ENCODE peak calls at places on chromosomes 6 and 20, in nine cellular contexts. C is right cardiac atrium, N is substantia nigra, B is fibroblast of lung, R is tibial nerve, I is RWPE1, S is spleen, U is uterus, Y is mesendoderm. M is an unnamed sample.

GRCh38 chr6:4573958-4574481 is 202.2 kb upstream of the CDYL start:
- DNase-seq in C (no peak), N (no peak), B (peak), R (no peak), I (no peak), S (no peak), U (no peak), Y (no peak), M (no peak)

GRCh38 chr6:26225848-26226590 is 138.8 kb downstream of the HFE start:
- DNase-seq in C (no peak), N (no peak), B (no peak), R (no peak), I (no peak), S (no peak), U (no peak), Y (no peak), M (no peak)

GRCh38 chr6:44679906-44680698 is 292.6 kb downstream of the CDC5L start:
- DNase-seq in C (no peak), N (no peak), B (no peak), R (no peak), I (no peak), S (no peak), U (no peak), Y (no peak), M (no peak)

GRCh38 chr6:42345696-42346416 is 105.9 kb downstream of the TRERF1 start:
- DNase-seq in C (no peak), N (no peak), B (no peak), R (no peak), I (no peak), S (no peak), U (no peak), Y (no peak), M (peak)

GRCh38 chr20:36483919-36484808 is 57.2 kb upstream of the MYL9 start:
- DNase-seq in C (no peak), N (no peak), B (peak), R (no peak), I (no peak), S (no peak), U (no peak), Y (no peak), M (no peak)

GRCh38 chr6:44452725-44453124 is 65.2 kb downstream of the CDC5L start:
- DNase-seq in C (no peak), N (no peak), B (peak), R (no peak), I (peak), S (no peak), U (no peak), Y (no peak), M (no peak)

GRCh38 chr6:33782561-33782960 is 6.4 kb downstream of the LEMD2 start:
- DNase-seq in C (no peak), N (no peak), B (no peak), R (no peak), I (no peak), S (no peak), U (no peak), Y (no peak), M (no peak)

GRCh38 chr6:154457881-154458284 is 52.6 kb downstream of the CNKSR3 start:
- DNase-seq in C (no peak), N (no peak), B (no peak), R (no peak), I (peak), S (no peak), U (no peak), Y (no peak), M (no peak)

GRCh38 chr20:53597521-53598120 is 4.0 kb upstream of the ZNF217 start:
- DNase-seq in C (no peak), N (no peak), B (no peak), R (no peak), I (no peak), S (no peak), U (no peak), Y (no peak), M (no peak)

GRCh38 chr20:48839083-48839482 is 11.3 kb upstream of the PREX1 start:
- DNase-seq in C (no peak), N (no peak), B (no peak), R (no peak), I (no peak), S (no peak), U (no peak), Y (no peak), M (no peak)

GRCh38 chr6:144286503-144287393 is 1.6 kb downstream of the UTRN start:
- DNase-seq in C (peak), N (peak), B (peak), R (peak), I (peak), S (peak), U (peak), Y (peak), M (peak)

GRCh38 chr6:168145747-168146596 is 67.0 kb upstream of the FRMD1 start:
- DNase-seq in C (no peak), N (no peak), B (no peak), R (no peak), I (no peak), S (no peak), U (peak), Y (no peak), M (peak)

GRCh38 chr6:82123632-82124031 is 123.9 kb downstream of the IBTK start:
- DNase-seq in C (no peak), N (no peak), B (no peak), R (no peak), I (no peak), S (no peak), U (no peak), Y (no peak), M (no peak)

GRCh38 chr6:41051873-41052272 is 1.1 kb upstream of the APOBEC2 start:
- DNase-seq in C (no peak), N (no peak), B (no peak), R (no peak), I (no peak), S (no peak), U (no peak), Y (no peak), M (no peak)

GRCh38 chr6:134626589-134626988 is 308.7 kb upstream of the SGK1 start:
- DNase-seq in C (no peak), N (no peak), B (no peak), R (no peak), I (no peak), S (no peak), U (no peak), Y (no peak), M (no peak)

GRCh38 chr6:96743496-96743895 is 93.8 kb downstream of the GPR63 start:
- DNase-seq in C (no peak), N (no peak), B (peak), R (no peak), I (no peak), S (no peak), U (no peak), Y (peak), M (no peak)

GRCh38 chr6:166402582-166403277 is 20.0 kb upstream of the MPC1 start:
- DNase-seq in C (no peak), N (no peak), B (peak), R (no peak), I (no peak), S (no peak), U (no peak), Y (peak), M (no peak)

GRCh38 chr6:15266423-15266996 is 20.6 kb downstream of the JARID2 start:
- DNase-seq in C (no peak), N (no peak), B (no peak), R (no peak), I (no peak), S (no peak), U (no peak), Y (peak), M (no peak)

GRCh38 chr6:94196891-94197290 is 777.5 kb upstream of the EPHA7 start:
- DNase-seq in C (no peak), N (no peak), B (no peak), R (no peak), I (no peak), S (no peak), U (no peak), Y (no peak), M (no peak)

GRCh38 chr20:32570401-32571190 is 14.5 kb downstream of the NOL4L start:
- DNase-seq in C (no peak), N (peak), B (no peak), R (no peak), I (no peak), S (no peak), U (no peak), Y (peak), M (no peak)

GRCh38 chr20:19181552-19181951 is 30.9 kb upstream of the SLC24A3 start:
- DNase-seq in C (no peak), N (no peak), B (no peak), R (no peak), I (no peak), S (no peak), U (no peak), Y (no peak), M (no peak)

GRCh38 chr20:39897781-39898466 is 791.1 kb downstream of the MAFB start:
- DNase-seq in C (no peak), N (no peak), B (peak), R (no peak), I (no peak), S (no peak), U (no peak), Y (no peak), M (no peak)

GRCh38 chr6:165439928-165440554 is 130.6 kb upstream of the C6orf118 start:
- DNase-seq in C (no peak), N (no peak), B (peak), R (no peak), I (peak), S (no peak), U (no peak), Y (peak), M (no peak)

GRCh38 chr6:306641-307061 is 14.4 kb downstream of the DUSP22 start:
- DNase-seq in C (no peak), N (no peak), B (no peak), R (no peak), I (no peak), S (peak), U (no peak), Y (no peak), M (peak)

GRCh38 chr6:31399589-31400466 is 3.6 kb upstream of the MICA start:
- DNase-seq in C (peak), N (peak), B (peak), R (peak), I (peak), S (peak), U (peak), Y (peak), M (peak)

GRCh38 chr6:39327516-39327915 is 5.0 kb upstream of the KCNK16 start:
- DNase-seq in C (no peak), N (no peak), B (no peak), R (no peak), I (no peak), S (no peak), U (no peak), Y (no peak), M (no peak)

GRCh38 chr20:32336918-32337347 is 21.2 kb upstream of the ASXL1 start:
- DNase-seq in C (no peak), N (no peak), B (peak), R (no peak), I (peak), S (no peak), U (no peak), Y (peak), M (no peak)

GRCh38 chr6:163960128-163960527 is 545.6 kb downstream of the QKI start:
- DNase-seq in C (no peak), N (no peak), B (no peak), R (no peak), I (no peak), S (no peak), U (no peak), Y (no peak), M (no peak)

GRCh38 chr6:117448011-117448410 is 22.3 kb upstream of the ROS1 start:
- DNase-seq in C (no peak), N (no peak), B (peak), R (no peak), I (no peak), S (no peak), U (no peak), Y (peak), M (no peak)

GRCh38 chr6:128599036-128599435 is 78.6 kb upstream of the PTPRK start:
- DNase-seq in C (no peak), N (no peak), B (peak), R (no peak), I (no peak), S (no peak), U (no peak), Y (no peak), M (no peak)

DNA sequence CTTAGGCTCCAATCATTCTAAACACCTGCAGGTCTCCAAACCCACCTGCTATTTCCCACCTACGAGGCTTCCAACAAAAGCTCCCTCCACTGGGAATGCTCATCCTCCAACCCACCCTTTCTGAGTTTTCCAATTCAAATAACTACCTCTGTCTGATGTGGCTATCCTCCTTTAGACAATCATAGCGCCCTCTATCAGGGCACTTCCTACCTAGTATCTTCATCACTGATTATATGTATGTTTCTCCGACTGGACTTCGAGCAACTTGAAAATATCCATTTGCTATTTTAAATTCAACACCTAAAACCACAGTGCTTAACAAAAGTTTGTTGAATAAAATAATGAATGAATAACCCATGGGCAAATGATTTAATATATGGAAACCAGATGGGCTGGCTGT is 41.3 kb downstream of the MTFR2 start:
- DNase-seq in C (no peak), N (no peak), B (no peak), R (no peak), I (no peak), S (no peak), U (no peak), Y (peak), M (no peak)
- H3K27ac ChIP-seq in C (no peak), N (no peak), B (no peak), R (no peak), I (no peak), S (no peak), U (no peak), Y (no peak), M (no peak)

DNA sequence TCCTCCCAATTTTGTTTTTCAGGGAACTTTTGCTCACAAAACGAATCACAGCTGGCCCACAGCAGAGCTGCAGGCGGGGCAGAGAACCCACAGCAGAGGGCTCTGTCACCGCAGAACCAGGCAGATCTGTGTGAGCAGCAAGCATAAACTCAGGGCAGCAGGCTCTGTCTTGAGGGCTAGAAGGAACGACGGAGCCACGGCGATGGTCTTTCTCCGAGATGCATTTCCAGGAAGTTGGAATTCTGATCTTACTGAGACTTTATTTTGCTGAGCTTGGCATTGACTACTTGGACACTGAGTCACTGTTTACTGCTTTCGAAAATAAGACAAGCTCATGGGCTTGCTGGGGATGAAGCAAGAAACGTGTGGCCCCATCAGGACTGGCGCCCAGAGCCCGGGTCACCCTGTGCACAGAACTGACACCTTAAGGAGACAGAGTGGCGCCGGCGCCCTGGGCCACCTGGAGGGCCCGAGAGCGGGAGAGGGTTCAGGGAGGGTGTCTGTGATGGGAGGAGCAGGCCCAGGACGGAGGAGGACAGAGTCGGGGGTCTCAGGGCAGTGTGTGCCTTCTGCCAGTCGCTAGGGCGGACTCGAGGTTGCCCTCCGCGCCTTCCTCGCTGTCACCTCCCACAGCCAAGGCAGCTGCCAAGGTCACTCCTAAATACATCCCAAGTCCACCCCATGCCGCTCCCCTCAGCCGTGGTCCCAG is 106.2 kb upstream of the NXT1 start:
- DNase-seq in C (no peak), N (no peak), B (no peak), R (no peak), I (no peak), S (peak), U (no peak), Y (no peak), M (no peak)
- H3K27ac ChIP-seq in C (no peak), N (no peak), B (no peak), R (no peak), I (no peak), S (no peak), U (no peak), Y (no peak), M (peak)

GRCh38 chr20:17854307-17854903 is 114.2 kb downstream of the SNX5 start:
- DNase-seq in C (peak), N (peak), B (peak), R (no peak), I (peak), S (no peak), U (no peak), Y (peak), M (no peak)

GRCh38 chr20:17858450-17859001 is 110.1 kb downstream of the SNX5 start:
- DNase-seq in C (no peak), N (no peak), B (no peak), R (no peak), I (no peak), S (peak), U (no peak), Y (no peak), M (no peak)

GRCh38 chr20:17857639-17858449 is 110.8 kb downstream of the SNX5 start:
- DNase-seq in C (no peak), N (no peak), B (no peak), R (no peak), I (peak), S (no peak), U (no peak), Y (no peak), M (peak)

GRCh38 chr20:17856837-17857605 is 111.6 kb downstream of the SNX5 start:
- DNase-seq in C (no peak), N (no peak), B (no peak), R (no peak), I (no peak), S (peak), U (no peak), Y (no peak), M (no peak)

GRCh38 chr20:17856024-17856564 is 112.5 kb downstream of the SNX5 start:
- DNase-seq in C (no peak), N (no peak), B (no peak), R (no peak), I (no peak), S (peak), U (no peak), Y (no peak), M (no peak)
- H3K27ac ChIP-seq in C (no peak), N (no peak), B (no peak), R (no peak), I (no peak), S (peak), U (no peak), Y (no peak), M (no peak)

GRCh38 chr6:1315201-1315559 is 3.3 kb downstream of the FOXQ1 start:
- DNase-seq in C (no peak), N (no peak), B (no peak), R (no peak), I (no peak), S (no peak), U (no peak), Y (no peak), M (no peak)

GRCh38 chr6:1318036-1318435 is 6.1 kb downstream of the FOXQ1 start:
- DNase-seq in C (no peak), N (no peak), B (no peak), R (no peak), I (no peak), S (no peak), U (no peak), Y (no peak), M (no peak)

GRCh38 chr6:1315560-1316386 is 3.9 kb downstream of the FOXQ1 start:
- DNase-seq in C (no peak), N (no peak), B (no peak), R (no peak), I (no peak), S (no peak), U (no peak), Y (no peak), M (no peak)

GRCh38 chr6:1317302-1317815 is 5.5 kb downstream of the FOXQ1 start:
- DNase-seq in C (no peak), N (no peak), B (no peak), R (no peak), I (no peak), S (no peak), U (no peak), Y (no peak), M (no peak)

DNA sequence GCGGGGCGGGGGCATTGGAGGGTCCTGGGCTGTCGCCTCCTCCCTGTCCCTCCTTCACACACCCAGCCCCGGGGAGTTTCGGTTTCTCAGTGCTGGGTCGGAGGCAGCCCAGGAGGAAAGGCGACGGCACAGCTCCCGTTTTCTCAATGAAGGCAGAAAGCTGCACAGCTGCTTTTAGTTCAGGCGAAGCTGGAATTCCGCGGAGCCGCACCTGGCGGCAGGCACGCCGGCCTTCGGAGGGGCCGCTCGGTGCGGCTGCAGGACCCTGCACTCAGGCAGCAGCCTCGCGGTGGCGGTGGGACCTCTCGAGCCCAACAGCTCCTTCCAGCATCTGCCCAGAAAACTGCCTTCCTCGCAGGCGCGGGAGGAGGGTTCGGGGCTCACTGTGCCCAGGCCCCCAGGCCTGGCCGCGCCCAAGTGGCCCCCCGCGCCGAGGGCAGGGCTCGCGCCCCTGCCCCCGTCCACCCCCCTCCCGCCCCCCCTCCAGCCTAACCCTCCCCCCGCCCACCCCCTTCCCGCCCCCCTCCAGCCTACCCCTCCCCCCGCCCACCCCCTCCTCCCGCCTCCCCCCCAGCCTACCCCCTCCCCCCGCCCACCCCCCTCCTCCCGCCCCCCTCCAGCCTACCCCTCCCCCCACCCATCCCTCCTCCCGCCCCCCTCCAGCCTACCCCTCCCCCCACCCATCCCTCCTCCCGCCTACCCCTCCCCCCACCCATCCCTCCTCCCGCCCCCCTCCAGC is 4.8 kb downstream of the FOXQ1 start:
- DNase-seq in C (no peak), N (no peak), B (no peak), R (no peak), I (no peak), S (no peak), U (no peak), Y (peak), M (no peak)
- H3K27ac ChIP-seq in C (no peak), N (no peak), B (peak), R (no peak), I (peak), S (no peak), U (no peak), Y (no peak), M (peak)

GRCh38 chr6:1418471-1419191 is 29.3 kb downstream of the FOXF2 start:
- DNase-seq in C (no peak), N (no peak), B (no peak), R (no peak), I (no peak), S (no peak), U (no peak), Y (no peak), M (no peak)
- H3K27ac ChIP-seq in C (no peak), N (no peak), B (no peak), R (no peak), I (no peak), S (no peak), U (no peak), Y (no peak), M (no peak)

GRCh38 chr6:12973302-12973865 is 256.8 kb downstream of the PHACTR1 start:
- DNase-seq in C (no peak), N (no peak), B (no peak), R (no peak), I (no peak), S (no peak), U (no peak), Y (no peak), M (no peak)
- H3K27ac ChIP-seq in C (no peak), N (no peak), B (no peak), R (no peak), I (no peak), S (no peak), U (no peak), Y (no peak), M (no peak)

GRCh38 chr20:3042621-3043020 is 801 bp upstream of the GNRH2 start:
- DNase-seq in C (peak), N (peak), B (no peak), R (peak), I (no peak), S (peak), U (peak), Y (no peak), M (no peak)
- H3K27ac ChIP-seq in C (peak), N (no peak), B (peak), R (peak), I (peak), S (peak), U (peak), Y (no peak), M (no peak)